ENCODE peak calls at places on chromosome 6, in ten cellular contexts. Z is spleen, A is tibial nerve, T is sigmoid colon, R is heart left ventricle, N is lower lobe of right lung, H is cardiac muscle cell, Y is fibroblast of lung, M is endothelial cell of umbilical vein, X is BE2C. K is an unnamed sample.
A peak's percentile ranks its signal among the peaks of the same experiment; 100 is the strongest.

GRCh38 chr6:111730835-111731234 is 125.2 kb upstream of the TRAF3IP2 start:
- DNase-seq in Y (peak; percentile 18), A (no peak), X (no peak), Z (no peak), T (no peak), N (no peak), M (peak; percentile 89), H (no peak), R (no peak), K (no peak)

GRCh38 chr6:24524801-24525200 is 30.0 kb downstream of the ALDH5A1 start:
- DNase-seq in T (no peak), M (peak; percentile 9), N (no peak), X (peak; percentile 40), Z (no peak), Y (peak; percentile 47), H (peak; percentile 71), A (no peak), R (no peak), K (no peak)

GRCh38 chr6:89022747-89023289 is 57.7 kb upstream of the PNRC1 start:
- DNase-seq in A (no peak), Z (no peak), N (no peak), M (no peak), T (no peak), H (peak; percentile 69), Y (peak; percentile 81), R (no peak), X (no peak), K (no peak)

GRCh38 chr6:47203266-47203967 is 106.3 kb downstream of the TNFRSF21 start:
- DNase-seq in Z (no peak), R (no peak), T (no peak), M (no peak), X (no peak), A (no peak), Y (no peak), H (no peak), N (no peak), K (no peak)

GRCh38 chr6:152979116-152979515 is 3.7 kb downstream of the FBXO5 start:
- DNase-seq in R (no peak), T (no peak), Z (no peak), M (no peak), X (no peak), A (no peak), H (no peak), N (no peak), Y (no peak), K (no peak)

GRCh38 chr6:128067446-128068109 is 166.7 kb upstream of the THEMIS start:
- DNase-seq in X (no peak), M (no peak), T (no peak), R (no peak), A (no peak), H (no peak), Y (no peak), Z (no peak), N (no peak), K (no peak)

GRCh38 chr6:139751179-139751578 is 376.7 kb upstream of the CITED2 start:
- DNase-seq in R (no peak), Z (no peak), H (no peak), A (no peak), Y (no peak), X (no peak), T (no peak), N (no peak), M (no peak), K (no peak)

GRCh38 chr6:87264481-87264880 is 57.9 kb upstream of the SMIM8 start:
- DNase-seq in N (no peak), X (no peak), M (no peak), R (no peak), T (no peak), H (no peak), A (no peak), Z (no peak), Y (no peak), K (no peak)

GRCh38 chr6:131101911-131102680 is 33.2 kb upstream of the AKAP7 start:
- DNase-seq in Y (peak; percentile 80), T (no peak), H (no peak), N (no peak), A (no peak), R (no peak), X (no peak), Z (no peak), M (peak; percentile 62), K (no peak)

GRCh38 chr6:151440930-151441329 is 11.0 kb downstream of the RMND1 start:
- DNase-seq in A (peak; percentile 21), T (no peak), X (no peak), R (no peak), H (peak; percentile 60), Z (no peak), N (no peak), M (peak; percentile 30), Y (peak; percentile 34), K (no peak)

GRCh38 chr6:1703923-1704322 is 94.2 kb downstream of the FOXC1 start:
- DNase-seq in H (no peak), N (no peak), M (no peak), Z (no peak), X (no peak), Y (no peak), A (no peak), T (no peak), R (no peak), K (no peak)
- H3K4me3 ChIP-seq in H (no peak overlapping the region), N (no peak overlapping the region), M (no peak overlapping the region), Z (no peak overlapping the region), X (no peak overlapping the region), Y (no peak overlapping the region), A (no peak overlapping the region), T (no peak overlapping the region), R (no peak overlapping the region), K (no peak overlapping the region)

GRCh38 chr6:118216751-118217150 is 309.7 kb downstream of the SLC35F1 start:
- DNase-seq in Y (no peak), N (no peak), A (no peak), T (no peak), H (no peak), X (no peak), R (no peak), Z (no peak), M (no peak), K (no peak)

GRCh38 chr6:118215269-118215668 is 308.2 kb downstream of the SLC35F1 start:
- DNase-seq in N (no peak), T (no peak), Y (no peak), Z (no peak), M (no peak), H (no peak), X (no peak), A (no peak), R (no peak), K (no peak)

GRCh38 chr6:118218156-118218555 is 311.1 kb downstream of the SLC35F1 start:
- DNase-seq in M (no peak), N (no peak), T (no peak), A (no peak), R (peak; percentile 34), Z (no peak), X (no peak), Y (no peak), H (no peak), K (no peak)

GRCh38 chr6:118207947-118208346 is 300.9 kb downstream of the SLC35F1 start:
- DNase-seq in X (no peak), N (no peak), A (no peak), T (no peak), Z (no peak), M (no peak), Y (no peak), R (no peak), H (no peak), K (no peak)

DNA sequence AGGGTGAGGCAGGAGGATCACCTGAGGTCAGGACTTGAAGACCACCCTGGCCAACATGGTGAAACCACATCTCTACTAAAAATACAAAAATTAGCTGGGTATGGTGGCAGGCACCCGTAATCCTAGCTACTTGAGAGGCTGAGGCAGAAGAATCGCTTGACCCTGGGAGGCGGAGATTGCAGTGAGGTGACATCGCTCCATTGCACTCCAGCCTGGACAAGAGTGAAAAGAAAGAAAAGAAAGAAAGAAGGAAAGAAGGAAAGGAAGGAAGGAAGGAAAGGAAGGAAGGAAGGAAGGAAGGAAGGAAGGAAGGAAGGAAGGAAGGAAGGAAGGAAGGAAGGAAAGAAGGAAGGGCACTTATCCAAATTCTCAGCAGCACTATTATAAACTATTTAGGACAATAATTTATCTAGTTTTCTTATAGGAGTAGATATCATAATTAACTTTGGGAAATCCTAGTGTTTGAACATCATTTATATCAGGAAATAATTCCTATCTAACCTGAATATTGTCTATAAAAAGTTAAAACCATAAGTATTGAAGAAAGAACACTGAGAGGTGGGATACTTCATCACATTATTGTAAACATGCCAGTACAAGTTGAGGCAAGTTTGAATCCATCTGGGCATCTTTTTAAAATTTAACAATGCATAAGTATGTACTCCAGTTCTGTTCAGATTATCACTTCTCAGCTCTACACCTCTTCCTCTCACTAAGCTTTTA is 305.5 kb downstream of the SLC35F1 start:
- DNase-seq in X (no peak), Z (no peak), M (no peak), N (no peak), H (no peak), T (no peak), Y (no peak), R (no peak), A (no peak), K (no peak)
- TF ChIP-seq CTCF in X (no peak), Z (no peak), M (no peak), N (no peak), H (no peak), T (no peak), Y (no peak), R (no peak), A (no peak), K (no peak)

GRCh38 chr6:7298113-7298512 is 14.9 kb downstream of the SSR1 start:
- DNase-seq in Z (no peak), X (no peak), A (no peak), T (no peak), R (no peak), N (no peak), Y (no peak), H (no peak), M (no peak), K (no peak)

GRCh38 chr6:7300890-7301289 is 12.1 kb downstream of the SSR1 start:
- DNase-seq in A (no peak), Y (no peak), M (no peak), T (no peak), N (no peak), H (no peak), Z (no peak), X (no peak), R (no peak), K (no peak)

GRCh38 chr6:7295916-7296315 is 17.1 kb downstream of the SSR1 start:
- DNase-seq in A (no peak), R (no peak), X (no peak), M (no peak), H (no peak), Y (no peak), N (no peak), T (no peak), Z (no peak), K (no peak)

GRCh38 chr6:7292856-7293255 is 20.1 kb downstream of the SSR1 start:
- DNase-seq in N (no peak), R (no peak), Y (peak; percentile 44), Z (no peak), M (no peak), T (no peak), A (no peak), H (peak; percentile 26), X (no peak), K (no peak)

GRCh38 chr6:7296602-7297001 is 16.4 kb downstream of the SSR1 start:
- DNase-seq in R (no peak), X (no peak), H (no peak), Z (no peak), M (no peak), Y (no peak), N (no peak), A (no peak), T (no peak), K (no peak)
- H3K9me3 ChIP-seq in R (no peaks in the 10 kb centered on the region), X (no peaks in the 10 kb centered on the region), H (no peaks in the 10 kb centered on the region), Z (no peaks in the 10 kb centered on the region), M (no peaks in the 10 kb centered on the region), Y (no peaks in the 10 kb centered on the region), N (no peaks in the 10 kb centered on the region), A (no peaks in the 10 kb centered on the region), T (no peaks in the 10 kb centered on the region), K (no peaks in the 10 kb centered on the region)

GRCh38 chr6:166957805-166958076 is 1.4 kb upstream of the RNASET2 start:
- DNase-seq in H (no peak), N (no peak), A (no peak), T (no peak), Y (no peak), M (no peak), R (no peak), X (no peak), Z (no peak), K (no peak)
- H3K4me3 ChIP-seq in H (no peak overlapping the region), N (peak overlapping the region; percentile 100), A (no peak overlapping the region), T (no peak overlapping the region), Y (no peak overlapping the region), M (no peak overlapping the region), R (no peak overlapping the region), X (no peak overlapping the region), Z (no peak overlapping the region), K (no peak overlapping the region)

K was measured in RWPE2.